ENCODE peak calls at places on chromosome 9, in eight cellular contexts. X, V, L, Q, D, O, Y and G are unnamed samples.

GRCh38 chr9:99368341-99369326 is 146.6 kb downstream of the SEC61B start:
- DNase-seq in L (no peak), Q (peak; percentile 70), O (peak; percentile 88), V (peak; percentile 78), Y (peak; percentile 86), D (peak; percentile 76), X (no peak), G (peak; percentile 73)

GRCh38 chr9:18675973-18676372 is 202.0 kb downstream of the ADAMTSL1 start:
- DNase-seq in D (no peak), V (no peak), X (no peak), Q (no peak), L (no peak), O (no peak), Y (no peak), G (no peak)

GRCh38 chr9:91421022-91421765 is 2.4 kb downstream of the NFIL3 start:
- DNase-seq in Q (peak; percentile 62), O (peak; percentile 83), X (no peak), L (no peak), V (no peak), Y (peak; percentile 69), D (no peak), G (peak; percentile 73)

GRCh38 chr9:126652140-126652558 is 38.4 kb downstream of the LMX1B start:
- DNase-seq in V (no peak), O (no peak), X (no peak), L (no peak), Y (no peak), D (no peak), Q (no peak), G (no peak)

GRCh38 chr9:38227656-38228055 is 158.6 kb upstream of the SHB start:
- DNase-seq in X (peak; percentile 49), Y (no peak), V (peak; percentile 52), O (no peak), L (no peak), D (no peak), Q (peak; percentile 1), G (peak; percentile 6)

GRCh38 chr9:126615251-126615790 is 1.6 kb downstream of the LMX1B start:
- DNase-seq in D (no peak), O (peak; percentile 19), V (no peak), Y (no peak), X (no peak), L (no peak), Q (no peak), G (no peak)

GRCh38 chr9:126880947-126881332 is 20.5 kb downstream of the ZBTB34 start:
- DNase-seq in O (no peak), Y (no peak), L (no peak), Q (no peak), X (no peak), V (no peak), D (no peak), G (no peak)

GRCh38 chr9:6930827-6931226 is 173.1 kb downstream of the KDM4C start:
- DNase-seq in D (peak; percentile 79), Y (no peak), O (peak; percentile 70), Q (peak; percentile 67), X (no peak), L (no peak), V (peak; percentile 80), G (peak; percentile 28)

GRCh38 chr9:134563397-134563796 is 78.2 kb upstream of the COL5A1 start:
- DNase-seq in Q (no peak), O (no peak), L (no peak), D (no peak), Y (no peak), X (peak; percentile 81), V (no peak), G (no peak)

DNA sequence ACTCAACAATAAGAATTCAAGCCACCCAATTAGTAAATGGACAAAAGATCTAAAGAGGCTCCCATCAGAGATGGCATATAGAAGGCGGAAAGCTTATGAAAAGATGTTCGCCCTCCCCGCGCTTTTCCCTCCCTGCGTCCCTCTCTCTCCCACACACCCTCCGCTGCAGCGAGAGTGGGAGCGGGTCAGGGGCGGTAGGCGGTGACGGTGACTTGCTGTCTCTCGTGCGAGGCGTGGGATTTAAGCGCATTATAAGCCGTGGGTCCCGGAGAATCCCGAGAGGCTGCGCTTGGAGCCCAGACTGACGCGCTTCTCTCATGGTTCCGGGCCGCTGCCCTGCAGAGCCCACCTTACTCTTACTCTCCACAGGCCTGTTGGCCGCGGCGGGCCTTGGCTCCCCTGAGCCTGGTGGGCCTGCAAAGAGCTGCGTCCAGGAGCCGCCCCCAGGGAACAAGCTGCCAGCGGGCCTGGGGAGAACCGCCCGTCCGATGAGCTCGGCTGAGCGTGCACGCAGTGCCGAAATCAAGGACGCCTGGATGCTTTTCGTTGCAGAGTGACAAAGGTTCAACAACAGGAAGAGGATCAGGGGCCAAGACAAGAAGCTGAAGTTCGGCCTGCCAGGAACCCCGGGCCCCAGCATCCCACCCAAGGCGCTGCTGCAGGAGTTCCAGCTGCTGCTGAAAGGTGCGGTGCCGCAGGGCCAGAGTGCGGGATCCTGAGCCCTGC is 42.6 kb upstream of the BICD2 start:
- DNase-seq in Y (no peak), X (no peak), V (no peak), Q (no peak), L (no peak), D (no peak), O (no peak), G (no peak)
- H3K4me3 ChIP-seq in Y (no peak overlapping the region), X (no peak overlapping the region), V (no peak overlapping the region), Q (no peak overlapping the region), L (no peak overlapping the region), D (no peak overlapping the region), O (no peak overlapping the region), G (no peak overlapping the region)

GRCh38 chr9:95494022-95494415 is 22.8 kb downstream of the PTCH1 start:
- DNase-seq in X (no peak), Y (no peak), O (no peak), Q (no peak), V (no peak), L (no peak), D (no peak), G (no peak)
- H3K4me3 ChIP-seq in X (no peak overlapping the region), Y (no peak overlapping the region), O (no peak overlapping the region), Q (no peak overlapping the region), V (peak overlapping the region; percentile 55), L (no peak overlapping the region), D (no peak overlapping the region), G (peak overlapping the region; percentile 8)

GRCh38 chr9:132141948-132142594 is 19.8 kb upstream of the NTNG2 start:
- DNase-seq in O (no peak), D (no peak), Q (no peak), L (no peak), V (no peak), Y (no peak), X (no peak), G (no peak)
- H3K4me3 ChIP-seq in O (peak overlapping the region; percentile 65), D (no peak overlapping the region), Q (no peak overlapping the region), L (no peak overlapping the region), V (peak overlapping the region; percentile 29), Y (peak overlapping the region; percentile 40), X (peak overlapping the region; percentile 19), G (no peak overlapping the region)

DNA sequence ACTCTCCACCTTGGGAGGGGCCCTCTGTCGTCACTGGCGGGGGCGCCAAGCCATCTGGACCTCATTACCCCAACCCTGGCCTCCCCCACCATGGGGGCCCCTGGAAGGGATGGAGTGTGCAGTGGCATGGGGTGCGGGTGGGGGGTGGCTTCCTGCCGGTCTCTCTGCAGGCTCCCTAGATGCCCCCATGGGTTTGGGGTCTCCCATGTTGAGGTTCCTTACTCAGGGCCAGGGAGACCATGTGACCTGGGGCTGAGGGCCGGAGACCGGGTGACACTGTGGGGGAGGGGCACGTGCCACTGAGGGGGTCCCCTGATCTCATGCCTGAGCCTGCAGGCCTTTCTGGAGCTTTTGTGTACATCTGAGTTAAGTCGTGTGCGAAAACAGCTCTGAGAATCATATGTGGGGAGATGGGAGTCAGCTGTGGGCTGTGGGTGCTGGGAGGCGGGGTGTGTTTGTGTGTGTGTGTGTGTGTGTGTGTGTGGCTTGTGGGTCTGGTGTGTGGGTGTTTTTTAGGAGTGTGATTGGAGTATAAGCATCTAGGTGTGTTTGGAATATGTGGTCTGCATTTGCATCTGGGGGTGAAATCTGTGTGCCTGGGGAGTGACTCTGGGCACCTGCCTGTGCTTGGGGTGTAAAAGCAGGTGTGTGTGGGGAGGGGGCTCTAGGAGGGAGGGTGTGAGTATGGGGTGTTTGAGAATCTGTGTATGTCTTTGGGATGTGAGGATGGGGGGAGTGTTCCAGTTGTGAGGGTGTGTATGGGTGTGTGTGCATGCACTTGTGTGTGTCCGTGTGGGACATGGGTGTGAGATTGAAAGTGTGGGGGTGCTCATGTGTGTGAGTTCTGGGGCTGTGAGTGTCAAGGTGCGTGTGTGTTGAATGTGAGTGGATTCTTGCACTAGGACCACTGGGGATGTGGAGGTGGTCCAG is 32.1 kb downstream of the GOLGA2 start:
- DNase-seq in Y (peak; percentile 78), L (no peak), Q (peak; percentile 75), X (no peak), O (peak; percentile 62), D (peak; percentile 49), V (no peak), G (peak; percentile 72)
- H3K4me3 ChIP-seq in Y (peak overlapping the region; percentile 44), L (no peak overlapping the region), Q (peak overlapping the region; percentile 79), X (peak overlapping the region; percentile 41), O (peak overlapping the region; percentile 82), D (peak overlapping the region; percentile 89), V (no peak overlapping the region), G (peak overlapping the region; percentile 81)

DNA sequence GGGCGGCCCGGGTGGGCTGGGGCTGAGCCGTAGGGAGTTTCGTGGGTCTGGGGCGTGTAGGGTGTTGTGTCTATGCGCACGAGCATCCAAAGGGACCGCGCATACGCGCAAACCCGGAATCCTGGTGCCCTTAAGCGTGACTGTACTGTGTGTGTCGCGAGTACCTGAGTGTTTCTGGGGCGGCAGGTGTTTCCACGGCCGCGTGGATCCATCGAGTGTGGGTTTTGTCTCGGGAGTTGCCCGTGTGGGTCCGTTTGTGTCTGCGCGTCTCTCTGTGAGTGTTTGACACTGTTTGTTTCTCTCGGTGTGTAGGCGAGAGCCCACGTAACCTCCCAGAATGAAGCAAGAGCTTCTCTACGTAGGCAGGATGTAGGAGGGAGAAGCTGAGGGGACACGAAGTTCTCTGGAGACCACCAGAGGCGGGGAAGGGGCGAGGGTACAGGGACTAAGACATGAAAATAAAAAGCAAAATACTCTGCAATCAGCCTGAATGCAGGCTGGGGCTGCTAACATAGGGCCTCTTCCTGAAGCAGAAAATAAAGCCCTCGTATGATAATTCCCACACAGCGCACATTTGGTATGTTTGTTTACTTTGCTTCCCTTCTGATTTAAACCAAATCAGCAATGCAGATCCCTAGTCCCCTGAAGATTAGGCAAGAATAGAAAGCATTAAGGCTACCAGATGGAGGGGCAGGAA is 583 bp upstream of the BRINP1 start:
- DNase-seq in O (no peak), L (no peak), D (no peak), X (no peak), V (no peak), Y (no peak), Q (no peak), G (no peak)
- H3K4me3 ChIP-seq in O (peak overlapping the region; percentile 90), L (no peak overlapping the region), D (no peak overlapping the region), X (no peak overlapping the region), V (peak overlapping the region; percentile 44), Y (peak overlapping the region; percentile 58), Q (peak overlapping the region; percentile 17), G (no peak overlapping the region)

GRCh38 chr9:136088939-136089696 is 6.0 kb downstream of the NACC2 start:
- DNase-seq in X (no peak), Q (no peak), V (no peak), Y (peak; percentile 75), L (no peak), D (no peak), O (no peak), G (peak; percentile 27)
- H3K4me3 ChIP-seq in X (no peak overlapping the region), Q (no peak overlapping the region), V (no peak overlapping the region), Y (peak overlapping the region; percentile 52), L (no peak overlapping the region), D (no peak overlapping the region), O (no peak overlapping the region), G (no peak overlapping the region)

DNA sequence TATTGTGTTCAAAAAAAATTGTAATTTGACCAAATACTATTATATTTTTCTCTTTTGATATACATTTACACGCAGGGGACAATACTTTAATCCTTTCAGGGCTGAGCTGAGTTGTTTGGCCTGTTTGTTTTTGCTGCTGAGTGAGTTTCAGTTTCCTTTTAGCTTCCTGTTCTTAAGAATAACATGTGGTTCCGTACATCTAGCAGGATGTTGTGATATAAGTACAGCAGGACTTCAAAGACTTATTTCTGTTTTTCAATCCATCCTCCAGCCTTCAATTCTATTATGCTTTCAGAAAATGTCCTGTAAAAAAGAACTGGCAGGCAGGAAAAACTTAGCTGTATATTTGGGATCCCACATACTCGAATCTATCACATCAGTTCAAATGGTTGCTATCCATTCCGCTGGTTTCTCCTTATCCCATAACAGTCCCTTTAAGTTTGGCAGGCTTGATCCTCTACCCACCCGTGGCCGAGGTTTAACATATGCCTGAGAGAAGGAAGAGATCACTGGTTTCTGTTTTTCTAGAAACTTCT is 1037.3 kb upstream of the ACO1 start:
- DNase-seq in Q (peak; percentile 29), V (no peak), L (no peak), O (peak; percentile 64), D (peak; percentile 4), Y (no peak), X (no peak), G (peak; percentile 65)
- H3K4me3 ChIP-seq in Q (no peak overlapping the region), V (no peak overlapping the region), L (no peak overlapping the region), O (peak overlapping the region; percentile 67), D (peak overlapping the region; percentile 37), Y (peak overlapping the region; percentile 32), X (no peak overlapping the region), G (peak overlapping the region; percentile 19)